ENCODE peak calls at places on chromosomes 5 and 9, in seven cellular contexts. M, N, F, H, A, Z and Q are unnamed samples.

GRCh38 chr5:21820527-21820926 is 1032.6 kb downstream of the CDH12 start:
- DNase-seq in M (no peak), N (no peak), F (no peak), H (no peak), A (no peak), Z (no peak), Q (no peak)

GRCh38 chr5:119288364-119289047 is 67.3 kb upstream of the TNFAIP8 start:
- DNase-seq in M (no peak), N (no peak), F (no peak), H (no peak), A (no peak), Z (peak; percentile 38), Q (no peak)

GRCh38 chr5:164252-164651 is 27.0 kb upstream of the LRRC14B start:
- DNase-seq in M (no peak), N (peak; percentile 17), F (no peak), H (no peak), A (no peak), Z (no peak), Q (no peak)

GRCh38 chr5:100517301-100517974 is 17.7 kb upstream of the FAM174A start:
- DNase-seq in M (no peak), N (no peak), F (no peak), H (no peak), A (no peak), Z (no peak), Q (no peak)

GRCh38 chr5:103587185-103587748 is 24.7 kb upstream of the NUDT12 start:
- DNase-seq in M (no peak), N (no peak), F (no peak), H (peak; percentile 16), A (no peak), Z (peak; percentile 39), Q (no peak)

GRCh38 chr5:150286820-150287219 is 2.8 kb downstream of the CAMK2A start:
- DNase-seq in M (no peak), N (peak; percentile 28), F (no peak), H (peak; percentile 47), A (no peak), Z (no peak), Q (no peak)

GRCh38 chr9:129290606-129291005 is 112.5 kb upstream of the IER5L start:
- DNase-seq in M (peak; percentile 40), N (no peak), F (no peak), H (no peak), A (no peak), Z (no peak), Q (no peak)

GRCh38 chr9:137411670-137412380 is 11.1 kb downstream of the EXD3 start:
- DNase-seq in M (peak; percentile 89), N (no peak), F (no peak), H (peak; percentile 92), A (peak; percentile 96), Z (peak; percentile 94), Q (peak; percentile 44)

GRCh38 chr9:7320139-7320538 is 479.4 kb downstream of the DMAC1 start:
- DNase-seq in M (no peak), N (no peak), F (no peak), H (peak; percentile 62), A (no peak), Z (peak; percentile 93), Q (no peak)

GRCh38 chr5:75053286-75054109 is 1.1 kb upstream of the GCNT4 start:
- DNase-seq in M (peak; percentile 71), N (peak; percentile 60), F (peak; percentile 54), H (peak; percentile 48), A (peak; percentile 79), Z (peak; percentile 80), Q (no peak)

GRCh38 chr5:159061834-159062530 is 37.7 kb downstream of the EBF1 start:
- DNase-seq in M (no peak), N (peak; percentile 57), F (no peak), H (no peak), A (no peak), Z (no peak), Q (no peak)

GRCh38 chr9:21836437-21837161 is 34.2 kb downstream of the MTAP start:
- DNase-seq in M (no peak), N (no peak), F (no peak), H (no peak), A (no peak), Z (peak; percentile 99), Q (no peak)

GRCh38 chr5:56649569-56649968 is 165.8 kb upstream of the MAP3K1 start:
- DNase-seq in M (no peak), N (no peak), F (no peak), H (no peak), A (no peak), Z (no peak), Q (no peak)

GRCh38 chr9:84828101-84828500 is 158.6 kb downstream of the NTRK2 start:
- DNase-seq in M (no peak), N (no peak), F (no peak), H (no peak), A (no peak), Z (no peak), Q (no peak)

GRCh38 chr5:45454114-45454513 is 242.1 kb downstream of the HCN1 start:
- DNase-seq in M (no peak), N (no peak), F (no peak), H (peak; percentile 25), A (no peak), Z (peak; percentile 1), Q (no peak)

GRCh38 chr5:69167488-69167845 is 517 bp downstream of the CCNB1 start:
- DNase-seq in M (no peak), N (no peak), F (no peak), H (peak; percentile 26), A (no peak), Z (no peak), Q (no peak)

GRCh38 chr9:120043448-120043847 is 536.5 kb downstream of the CDK5RAP2 start:
- DNase-seq in M (no peak), N (no peak), F (no peak), H (peak; percentile 1), A (no peak), Z (no peak), Q (no peak)

GRCh38 chr5:180599981-180600553 is 8.8 kb upstream of the SCGB3A1 start:
- DNase-seq in M (no peak), N (no peak), F (no peak), H (peak; percentile 94), A (no peak), Z (no peak), Q (no peak)

GRCh38 chr9:91210318-91210717 is 151.4 kb downstream of the AUH start:
- DNase-seq in M (no peak), N (no peak), F (no peak), H (no peak), A (no peak), Z (no peak), Q (no peak)

GRCh38 chr9:108580021-108580439 is 275.8 kb downstream of the ACTL7B start:
- DNase-seq in M (no peak), N (no peak), F (no peak), H (peak; percentile 96), A (peak; percentile 85), Z (no peak), Q (no peak)

GRCh38 chr9:33048054-33048465 is 23.0 kb downstream of the DNAJA1 start:
- DNase-seq in M (no peak), N (no peak), F (no peak), H (no peak), A (no peak), Z (no peak), Q (no peak)

GRCh38 chr5:143635146-143635752 is 176.7 kb upstream of the HMHB1 start:
- DNase-seq in M (no peak), N (no peak), F (no peak), H (no peak), A (no peak), Z (peak; percentile 86), Q (no peak)

GRCh38 chr9:81646337-81646736 is 43.0 kb downstream of the TLE1 start:
- DNase-seq in M (no peak), N (no peak), F (no peak), H (no peak), A (no peak), Z (no peak), Q (no peak)

GRCh38 chr9:35162605-35163315 is 951 bp downstream of the UNC13B start:
- DNase-seq in M (no peak), N (no peak), F (no peak), H (no peak), A (no peak), Z (peak; percentile 5), Q (no peak)

GRCh38 chr5:74919487-74919886 is 53.3 kb upstream of the FAM169A start:
- DNase-seq in M (no peak), N (no peak), F (no peak), H (peak; percentile 57), A (no peak), Z (peak; percentile 58), Q (no peak)

DNA sequence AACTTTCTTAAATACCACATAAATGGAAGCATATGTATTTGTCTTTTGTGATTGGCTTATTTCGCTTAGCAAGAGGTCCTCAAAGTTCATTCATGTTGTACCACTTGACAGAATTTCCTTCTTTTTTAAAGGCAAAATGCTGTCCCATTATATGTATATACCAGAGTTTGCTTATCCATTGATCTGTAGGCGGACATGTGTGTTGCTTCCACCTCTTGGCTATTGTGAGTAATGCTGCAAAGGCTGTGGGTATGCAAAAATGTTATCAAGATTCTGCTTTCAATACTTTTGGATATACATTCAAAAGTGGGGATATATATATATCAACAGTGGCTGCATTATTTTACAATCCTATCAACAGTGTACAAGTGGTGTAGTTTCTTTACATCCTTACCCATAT is 271.0 kb downstream of the PRR16 start:
- DNase-seq in M (no peak), N (no peak), F (no peak), H (no peak), A (no peak), Z (peak; percentile 6), Q (no peak)
- TF ChIP-seq CTCF in M (no peak), N (no peak), F (no peak), H (no peak), A (peak; percentile 37), Z (no peak), Q (no peak)

GRCh38 chr9:123355761-123356520 is at the start of gene CRB2:
- DNase-seq in M (no peak), N (peak; percentile 65), F (peak; percentile 58), H (peak; percentile 41), A (no peak), Z (no peak), Q (no peak)
- TF ChIP-seq CTCF in M (no peak), N (no peak), F (peak; percentile 42), H (no peak), A (no peak), Z (no peak), Q (no peak)

GRCh38 chr5:137200906-137201305 is 298.2 kb downstream of the SPOCK1 start:
- DNase-seq in M (no peak), N (no peak), F (no peak), H (no peak), A (no peak), Z (no peak), Q (no peak)

GRCh38 chr5:137201876-137202275 is 297.2 kb downstream of the SPOCK1 start:
- DNase-seq in M (peak; percentile 67), N (no peak), F (no peak), H (no peak), A (no peak), Z (peak; percentile 61), Q (no peak)

GRCh38 chr5:137203011-137203632 is 296.0 kb downstream of the SPOCK1 start:
- DNase-seq in M (no peak), N (no peak), F (no peak), H (no peak), A (no peak), Z (no peak), Q (no peak)

GRCh38 chr5:137199201-137199600 is 299.9 kb downstream of the SPOCK1 start:
- DNase-seq in M (no peak), N (no peak), F (no peak), H (no peak), A (no peak), Z (peak; percentile 91), Q (no peak)

GRCh38 chr5:137199966-137200365 is 299.2 kb downstream of the SPOCK1 start:
- DNase-seq in M (no peak), N (no peak), F (no peak), H (no peak), A (no peak), Z (peak; percentile 82), Q (no peak)
- TF ChIP-seq CTCF in M (no peak), N (no peak), F (no peak), H (no peak), A (peak; percentile 26), Z (no peak), Q (no peak)

GRCh38 chr9:37372839-37373238 is 49.7 kb upstream of the GRHPR start:
- DNase-seq in M (no peak), N (no peak), F (no peak), H (no peak), A (no peak), Z (no peak), Q (no peak)
- TF ChIP-seq CTCF in M (no peak), N (no peak), F (no peak), H (no peak), A (no peak), Z (no peak), Q (no peak)